ENCODE peak calls at places on chromosomes 12 and 14, in five cellular contexts. One of them, this sample, is unnamed.
A peak's percentile ranks its signal among the peaks of the same experiment; 100 is the strongest.

GRCh38 chr12:96343347-96343954 is 56.8 kb downstream of the CDK17 start:
- DNase-seq in mesenchymal stem cell: no peak
- DNase-seq in left ventricle myocardium inferior: no peak
- DNase-seq in foreskin keratinocyte: no peak
- DNase-seq in CD14-positive monocyte: no peak
- DNase-seq in this sample: peak; percentile 45

GRCh38 chr12:111607239-111607638 is 8.1 kb upstream of the ATXN2 start:
- DNase-seq in CD14-positive monocyte: no peak
- DNase-seq in left ventricle myocardium inferior: no peak
- DNase-seq in foreskin keratinocyte: no peak
- DNase-seq in mesenchymal stem cell: no peak
- DNase-seq in this sample: no peak

GRCh38 chr12:118238888-118239287 is 103.0 kb downstream of the PEBP1 start:
- DNase-seq in mesenchymal stem cell: no peak
- DNase-seq in foreskin keratinocyte: no peak
- DNase-seq in left ventricle myocardium inferior: no peak
- DNase-seq in CD14-positive monocyte: no peak
- DNase-seq in this sample: no peak

GRCh38 chr14:101499080-101499479 is 62.2 kb upstream of the DIO3 start:
- DNase-seq in left ventricle myocardium inferior: no peak
- DNase-seq in CD14-positive monocyte: no peak
- DNase-seq in mesenchymal stem cell: no peak
- DNase-seq in foreskin keratinocyte: no peak
- DNase-seq in this sample: no peak

GRCh38 chr12:124515981-124516380 is 51.4 kb downstream of the NCOR2 start:
- DNase-seq in CD14-positive monocyte: no peak
- DNase-seq in foreskin keratinocyte: no peak
- DNase-seq in mesenchymal stem cell: no peak
- DNase-seq in left ventricle myocardium inferior: no peak
- DNase-seq in this sample: no peak

GRCh38 chr14:104359301-104359968 is 220.1 kb upstream of the C14orf180 start:
- DNase-seq in foreskin keratinocyte: no peak
- DNase-seq in left ventricle myocardium inferior: no peak
- DNase-seq in CD14-positive monocyte: peak; percentile 39
- DNase-seq in mesenchymal stem cell: no peak
- DNase-seq in this sample: no peak

GRCh38 chr12:94815958-94816357 is 165.6 kb upstream of the TMCC3 start:
- DNase-seq in CD14-positive monocyte: no peak
- DNase-seq in mesenchymal stem cell: no peak
- DNase-seq in foreskin keratinocyte: no peak
- DNase-seq in left ventricle myocardium inferior: no peak
- DNase-seq in this sample: no peak

GRCh38 chr14:76546426-76547221 is 170.7 kb downstream of the ESRRB start:
- DNase-seq in foreskin keratinocyte: peak; percentile 83
- DNase-seq in left ventricle myocardium inferior: no peak
- DNase-seq in CD14-positive monocyte: no peak
- DNase-seq in mesenchymal stem cell: no peak
- DNase-seq in this sample: peak; percentile 62

GRCh38 chr14:55814873-55815272 is 234.9 kb downstream of the KTN1 start:
- DNase-seq in CD14-positive monocyte: peak; percentile 48
- DNase-seq in mesenchymal stem cell: no peak
- DNase-seq in foreskin keratinocyte: no peak
- DNase-seq in left ventricle myocardium inferior: no peak
- DNase-seq in this sample: no peak

GRCh38 chr12:29673346-29673745 is 110.4 kb downstream of the TMTC1 start:
- DNase-seq in CD14-positive monocyte: no peak
- DNase-seq in left ventricle myocardium inferior: no peak
- DNase-seq in foreskin keratinocyte: peak; percentile 6
- DNase-seq in mesenchymal stem cell: no peak
- DNase-seq in this sample: no peak

GRCh38 chr12:63918788-63919300 is 74.3 kb downstream of the SRGAP1 start:
- DNase-seq in mesenchymal stem cell: peak; percentile 97
- DNase-seq in CD14-positive monocyte: no peak
- DNase-seq in left ventricle myocardium inferior: no peak
- DNase-seq in foreskin keratinocyte: peak; percentile 93
- DNase-seq in this sample: no peak

GRCh38 chr14:55843718-55844403 is 263.9 kb downstream of the KTN1 start:
- DNase-seq in left ventricle myocardium inferior: no peak
- DNase-seq in CD14-positive monocyte: no peak
- DNase-seq in foreskin keratinocyte: no peak
- DNase-seq in mesenchymal stem cell: no peak
- DNase-seq in this sample: no peak